ENCODE peak calls at places on chromosomes 1 and 21, in nine cellular contexts. One of them, this sample, is unnamed.

GRCh38 chr1:2989185-2989584 is 32.1 kb upstream of the ACTRT2 start:
- DNase-seq in Panc1: no peak
- DNase-seq in H9: no peak
- DNase-seq in breast epithelium: peak
- DNase-seq in choroid plexus epithelial cell: no peak
- DNase-seq in tibial nerve: no peak
- DNase-seq in AG09319: no peak
- DNase-seq in stomach: no peak
- DNase-seq in GM20000: no peak
- DNase-seq in this sample: no peak

GRCh38 chr1:116330342-116330652 is 42.7 kb upstream of the ATP1A1 start:
- DNase-seq in Panc1: no peak
- DNase-seq in H9: no peak
- DNase-seq in breast epithelium: no peak
- DNase-seq in choroid plexus epithelial cell: no peak
- DNase-seq in tibial nerve: no peak
- DNase-seq in AG09319: no peak
- DNase-seq in stomach: peak
- DNase-seq in GM20000: no peak
- DNase-seq in this sample: no peak

GRCh38 chr1:24105368-24106160 is 6.4 kb downstream of the MYOM3 start:
- DNase-seq in Panc1: no peak
- DNase-seq in H9: no peak
- DNase-seq in breast epithelium: no peak
- DNase-seq in choroid plexus epithelial cell: no peak
- DNase-seq in tibial nerve: no peak
- DNase-seq in AG09319: no peak
- DNase-seq in stomach: no peak
- DNase-seq in GM20000: no peak
- DNase-seq in this sample: no peak

GRCh38 chr1:15620155-15620545 is 2.9 kb downstream of the DDI2 start:
- DNase-seq in Panc1: no peak
- DNase-seq in H9: no peak
- DNase-seq in breast epithelium: no peak
- DNase-seq in choroid plexus epithelial cell: peak
- DNase-seq in tibial nerve: no peak
- DNase-seq in AG09319: no peak
- DNase-seq in stomach: no peak
- DNase-seq in GM20000: no peak
- DNase-seq in this sample: no peak

GRCh38 chr1:168688679-168689657 is 40.0 kb downstream of the DPT start:
- DNase-seq in Panc1: no peak
- DNase-seq in H9: no peak
- DNase-seq in breast epithelium: no peak
- DNase-seq in choroid plexus epithelial cell: no peak
- DNase-seq in tibial nerve: no peak
- DNase-seq in AG09319: no peak
- DNase-seq in stomach: no peak
- DNase-seq in GM20000: no peak
- DNase-seq in this sample: no peak

GRCh38 chr1:36890776-36891175 is 143.5 kb downstream of the GRIK3 start:
- DNase-seq in Panc1: no peak
- DNase-seq in H9: peak
- DNase-seq in breast epithelium: no peak
- DNase-seq in choroid plexus epithelial cell: no peak
- DNase-seq in tibial nerve: no peak
- DNase-seq in AG09319: no peak
- DNase-seq in stomach: peak
- DNase-seq in GM20000: no peak
- DNase-seq in this sample: no peak

GRCh38 chr1:217539510-217539909 is 91.4 kb downstream of the GPATCH2 start:
- DNase-seq in Panc1: no peak
- DNase-seq in H9: no peak
- DNase-seq in breast epithelium: no peak
- DNase-seq in choroid plexus epithelial cell: no peak
- DNase-seq in tibial nerve: no peak
- DNase-seq in AG09319: no peak
- DNase-seq in stomach: no peak
- DNase-seq in GM20000: no peak
- DNase-seq in this sample: no peak

GRCh38 chr1:6619045-6619444 is 5.5 kb downstream of the PHF13 start:
- DNase-seq in Panc1: no peak
- DNase-seq in H9: no peak
- DNase-seq in breast epithelium: no peak
- DNase-seq in choroid plexus epithelial cell: no peak
- DNase-seq in tibial nerve: no peak
- DNase-seq in AG09319: no peak
- DNase-seq in stomach: no peak
- DNase-seq in GM20000: no peak
- DNase-seq in this sample: no peak

GRCh38 chr1:23875382-23875781 is 7.3 kb upstream of the FUCA1 start:
- DNase-seq in Panc1: no peak
- DNase-seq in H9: no peak
- DNase-seq in breast epithelium: no peak
- DNase-seq in choroid plexus epithelial cell: no peak
- DNase-seq in tibial nerve: no peak
- DNase-seq in AG09319: no peak
- DNase-seq in stomach: no peak
- DNase-seq in GM20000: no peak
- DNase-seq in this sample: no peak

GRCh38 chr1:177873238-177873637 is 96.6 kb downstream of the SEC16B start:
- DNase-seq in Panc1: no peak
- DNase-seq in H9: no peak
- DNase-seq in breast epithelium: no peak
- DNase-seq in choroid plexus epithelial cell: peak
- DNase-seq in tibial nerve: no peak
- DNase-seq in AG09319: peak
- DNase-seq in stomach: no peak
- DNase-seq in GM20000: no peak
- DNase-seq in this sample: no peak

GRCh38 chr1:67960766-67961165 is 89.7 kb downstream of the DIRAS3 start:
- DNase-seq in Panc1: no peak
- DNase-seq in H9: no peak
- DNase-seq in breast epithelium: no peak
- DNase-seq in choroid plexus epithelial cell: no peak
- DNase-seq in tibial nerve: no peak
- DNase-seq in AG09319: no peak
- DNase-seq in stomach: no peak
- DNase-seq in GM20000: no peak
- DNase-seq in this sample: no peak

GRCh38 chr21:43687566-43688395 is 28.4 kb downstream of the RRP1B start:
- DNase-seq in Panc1: no peak
- DNase-seq in H9: no peak
- DNase-seq in breast epithelium: no peak
- DNase-seq in choroid plexus epithelial cell: no peak
- DNase-seq in tibial nerve: no peak
- DNase-seq in AG09319: no peak
- DNase-seq in stomach: no peak
- DNase-seq in GM20000: no peak
- DNase-seq in this sample: no peak

GRCh38 chr1:61842863-61843514 is 100.7 kb downstream of the PATJ start:
- DNase-seq in Panc1: no peak
- DNase-seq in H9: peak
- DNase-seq in breast epithelium: no peak
- DNase-seq in choroid plexus epithelial cell: peak
- DNase-seq in tibial nerve: no peak
- DNase-seq in AG09319: no peak
- DNase-seq in stomach: no peak
- DNase-seq in GM20000: no peak
- DNase-seq in this sample: no peak
- TF ChIP-seq CTCF in Panc1: peak
- TF ChIP-seq CTCF in H9: peak
- TF ChIP-seq CTCF in breast epithelium: no peak
- TF ChIP-seq CTCF in choroid plexus epithelial cell: peak
- TF ChIP-seq CTCF in tibial nerve: no peak
- TF ChIP-seq CTCF in AG09319: peak
- TF ChIP-seq CTCF in stomach: no peak
- TF ChIP-seq CTCF in GM20000: no peak
- TF ChIP-seq CTCF in this sample: no peak

DNA sequence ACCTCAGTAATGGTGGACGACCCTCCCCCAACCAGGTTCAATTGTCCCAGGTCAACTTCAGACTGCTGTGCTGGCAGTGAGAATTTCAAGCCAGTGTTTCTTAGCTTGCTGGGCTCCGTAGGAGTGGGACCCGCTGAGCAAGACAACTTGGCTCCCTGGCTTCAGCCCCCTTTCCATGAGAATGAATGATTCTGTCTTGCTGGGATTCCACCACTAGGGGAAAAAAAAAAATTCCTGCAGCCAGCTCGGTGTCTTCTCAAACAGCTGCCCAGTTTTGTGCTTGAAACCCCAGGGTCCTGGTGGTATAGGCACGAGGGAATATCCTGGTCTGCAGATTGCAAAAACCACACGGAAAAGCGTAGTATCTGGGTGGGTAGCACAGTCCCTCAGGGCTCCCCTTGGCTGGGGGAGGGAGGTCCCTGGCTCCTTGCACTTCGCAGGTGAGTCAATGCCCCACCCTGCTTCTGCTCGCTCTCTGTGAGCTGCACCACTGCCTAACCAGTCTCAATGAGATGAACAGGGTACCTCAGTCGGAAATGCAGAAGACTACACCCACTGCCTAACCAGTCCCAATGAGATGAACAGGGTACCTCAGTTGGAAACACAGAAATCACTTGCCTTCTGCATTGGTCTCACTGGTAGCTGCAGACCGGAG is 41.5 kb downstream of the GBP6 start:
- DNase-seq in Panc1: no peak
- DNase-seq in H9: no peak
- DNase-seq in breast epithelium: no peak
- DNase-seq in choroid plexus epithelial cell: no peak
- DNase-seq in tibial nerve: no peak
- DNase-seq in AG09319: no peak
- DNase-seq in stomach: no peak
- DNase-seq in GM20000: no peak
- DNase-seq in this sample: no peak
- TF ChIP-seq CTCF in Panc1: no peak
- TF ChIP-seq CTCF in H9: peak
- TF ChIP-seq CTCF in breast epithelium: no peak
- TF ChIP-seq CTCF in choroid plexus epithelial cell: no peak
- TF ChIP-seq CTCF in tibial nerve: no peak
- TF ChIP-seq CTCF in AG09319: no peak
- TF ChIP-seq CTCF in stomach: no peak
- TF ChIP-seq CTCF in GM20000: no peak
- TF ChIP-seq CTCF in this sample: no peak

DNA sequence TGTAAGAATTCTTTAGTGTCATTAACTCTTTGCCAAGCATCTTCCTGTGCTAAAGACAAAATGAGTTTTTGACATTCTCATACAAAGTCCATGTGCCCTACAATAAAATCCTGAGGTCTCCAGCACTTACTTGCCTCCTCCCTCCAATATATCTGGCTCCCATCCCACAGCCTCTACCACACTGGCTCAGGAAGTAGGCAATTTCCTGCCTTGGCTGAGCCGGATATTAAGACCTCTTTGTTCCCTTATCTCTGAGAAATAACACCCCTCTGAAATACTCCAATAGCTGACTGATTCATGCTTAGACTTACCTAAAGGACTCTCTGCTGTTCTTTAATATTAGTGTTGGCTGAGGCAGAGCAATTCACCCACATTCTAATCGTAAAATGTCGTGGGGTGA is 37.6 kb upstream of the GORAB start:
- DNase-seq in Panc1: no peak
- DNase-seq in H9: no peak
- DNase-seq in breast epithelium: no peak
- DNase-seq in choroid plexus epithelial cell: peak
- DNase-seq in tibial nerve: no peak
- DNase-seq in AG09319: no peak
- DNase-seq in stomach: no peak
- DNase-seq in GM20000: no peak
- DNase-seq in this sample: peak
- TF ChIP-seq CTCF in Panc1: no peak
- TF ChIP-seq CTCF in H9: no peak
- TF ChIP-seq CTCF in breast epithelium: no peak
- TF ChIP-seq CTCF in choroid plexus epithelial cell: no peak
- TF ChIP-seq CTCF in tibial nerve: no peak
- TF ChIP-seq CTCF in AG09319: no peak
- TF ChIP-seq CTCF in stomach: no peak
- TF ChIP-seq CTCF in GM20000: no peak
- TF ChIP-seq CTCF in this sample: no peak

DNA sequence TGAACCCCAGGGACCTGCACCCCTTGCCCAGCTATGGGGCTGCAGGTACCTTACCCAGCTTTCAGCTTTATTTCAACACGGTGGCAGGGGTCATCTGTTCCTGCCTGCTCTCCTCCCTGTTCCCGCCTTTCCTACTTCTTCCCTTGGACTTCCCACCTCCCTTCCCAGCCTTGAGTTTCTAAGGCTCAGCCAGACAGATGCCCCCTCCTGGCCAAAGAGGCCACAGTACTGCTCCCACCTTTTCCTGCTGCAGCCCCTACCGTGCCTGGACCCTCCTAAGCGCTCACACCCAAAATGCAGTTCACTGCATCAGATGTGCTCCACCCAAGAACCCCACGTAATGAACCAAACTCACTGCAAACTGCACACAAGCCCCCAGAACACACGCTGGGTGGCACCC is 7.7 kb downstream of the NOC2L start:
- DNase-seq in Panc1: no peak
- DNase-seq in H9: peak
- DNase-seq in breast epithelium: no peak
- DNase-seq in choroid plexus epithelial cell: no peak
- DNase-seq in tibial nerve: no peak
- DNase-seq in AG09319: no peak
- DNase-seq in stomach: no peak
- DNase-seq in GM20000: no peak
- DNase-seq in this sample: no peak
- TF ChIP-seq CTCF in Panc1: no peak
- TF ChIP-seq CTCF in H9: peak
- TF ChIP-seq CTCF in breast epithelium: no peak
- TF ChIP-seq CTCF in choroid plexus epithelial cell: peak
- TF ChIP-seq CTCF in tibial nerve: no peak
- TF ChIP-seq CTCF in AG09319: peak
- TF ChIP-seq CTCF in stomach: peak
- TF ChIP-seq CTCF in GM20000: no peak
- TF ChIP-seq CTCF in this sample: peak

GRCh38 chr1:10637400-10637799 is 159.0 kb downstream of the CASZ1 start:
- DNase-seq in Panc1: no peak
- DNase-seq in H9: no peak
- DNase-seq in breast epithelium: no peak
- DNase-seq in choroid plexus epithelial cell: no peak
- DNase-seq in tibial nerve: no peak
- DNase-seq in AG09319: no peak
- DNase-seq in stomach: no peak
- DNase-seq in GM20000: no peak
- DNase-seq in this sample: no peak

GRCh38 chr1:10639301-10640078 is 157.0 kb downstream of the CASZ1 start:
- DNase-seq in Panc1: no peak
- DNase-seq in H9: peak
- DNase-seq in breast epithelium: no peak
- DNase-seq in choroid plexus epithelial cell: no peak
- DNase-seq in tibial nerve: no peak
- DNase-seq in AG09319: no peak
- DNase-seq in stomach: no peak
- DNase-seq in GM20000: no peak
- DNase-seq in this sample: no peak

GRCh38 chr1:10638559-10639300 is 157.7 kb downstream of the CASZ1 start:
- DNase-seq in Panc1: no peak
- DNase-seq in H9: no peak
- DNase-seq in breast epithelium: no peak
- DNase-seq in choroid plexus epithelial cell: no peak
- DNase-seq in tibial nerve: no peak
- DNase-seq in AG09319: no peak
- DNase-seq in stomach: no peak
- DNase-seq in GM20000: no peak
- DNase-seq in this sample: no peak

GRCh38 chr1:10635992-10636391 is 160.5 kb downstream of the CASZ1 start:
- DNase-seq in Panc1: no peak
- DNase-seq in H9: no peak
- DNase-seq in breast epithelium: peak
- DNase-seq in choroid plexus epithelial cell: no peak
- DNase-seq in tibial nerve: no peak
- DNase-seq in AG09319: no peak
- DNase-seq in stomach: peak
- DNase-seq in GM20000: no peak
- DNase-seq in this sample: no peak

GRCh38 chr1:10637833-10638558 is 158.4 kb downstream of the CASZ1 start:
- DNase-seq in Panc1: no peak
- DNase-seq in H9: no peak
- DNase-seq in breast epithelium: no peak
- DNase-seq in choroid plexus epithelial cell: no peak
- DNase-seq in tibial nerve: no peak
- DNase-seq in AG09319: no peak
- DNase-seq in stomach: no peak
- DNase-seq in GM20000: no peak
- DNase-seq in this sample: no peak
- TF ChIP-seq CTCF in Panc1: no peak
- TF ChIP-seq CTCF in H9: peak
- TF ChIP-seq CTCF in breast epithelium: no peak
- TF ChIP-seq CTCF in choroid plexus epithelial cell: no peak
- TF ChIP-seq CTCF in tibial nerve: no peak
- TF ChIP-seq CTCF in AG09319: no peak
- TF ChIP-seq CTCF in stomach: no peak
- TF ChIP-seq CTCF in GM20000: no peak
- TF ChIP-seq CTCF in this sample: no peak

This sample was measured in Calu3.